ENCODE peak calls at places on chromosomes 12 and 14, in four cellular contexts. F, D, K and B are unnamed samples.

GRCh38 chr12:76586764-76587395 is 27.3 kb upstream of the OSBPL8 start:
- DNase-seq in F (no peak), K (no peak), D (no peak), B (peak; percentile 59)

GRCh38 chr12:132021031-132021871 is 71.5 kb downstream of the EP400 start:
- DNase-seq in K (no peak), F (no peak), D (no peak), B (no peak)

GRCh38 chr12:69129014-69129413 is 110.4 kb upstream of the CPSF6 start:
- DNase-seq in K (no peak), D (no peak), F (no peak), B (no peak)

GRCh38 chr12:130775953-130776856 is 60.1 kb upstream of the RIMBP2 start:
- DNase-seq in K (peak; percentile 49), F (no peak), D (no peak), B (peak; percentile 39)

GRCh38 chr12:121214855-121215745 is 5.2 kb downstream of the P2RX4 start:
- DNase-seq in K (no peak), F (no peak), D (no peak), B (no peak)

GRCh38 chr12:50933459-50934124 is 18.8 kb upstream of the HIGD1C start:
- DNase-seq in D (no peak), F (no peak), K (no peak), B (no peak)

GRCh38 chr14:104361921-104362681 is 217.5 kb upstream of the C14orf180 start:
- DNase-seq in F (peak; percentile 38), D (no peak), K (no peak), B (no peak)

GRCh38 chr12:51391047-51391837 is at the start of gene GALNT6:
- DNase-seq in F (no peak), D (no peak), K (peak; percentile 64), B (peak; percentile 65)

GRCh38 chr12:72230589-72230988 is 41.6 kb upstream of the TRHDE start:
- DNase-seq in K (no peak), D (no peak), F (no peak), B (no peak)

GRCh38 chr14:63224196-63224595 is 20.0 kb downstream of the RHOJ start:
- DNase-seq in F (no peak), D (no peak), K (no peak), B (no peak)